ENCODE peak calls at places on chromosome 13, in five cellular contexts. D is Peyer's patch, H is astrocyte of the cerebellum, T is GM13977, X is HFF-Myc. E is an unnamed sample.

GRCh38 chr13:53068841-53069520 is 40.4 kb downstream of the OLFM4 start:
- DNase-seq in D (no peak), H (no peak), T (no peak), X (no peak), E (no peak)

GRCh38 chr13:33793726-33794125 is 24.2 kb upstream of the RFC3 start:
- DNase-seq in D (no peak), H (no peak), T (no peak), X (no peak), E (no peak)

GRCh38 chr13:80284290-80284689 is 56.6 kb downstream of the SPRY2 start:
- DNase-seq in D (no peak), H (no peak), T (no peak), X (no peak), E (no peak)

GRCh38 chr13:49303533-49304252 is 56.0 kb downstream of the CDADC1 start:
- DNase-seq in D (no peak), H (no peak), T (no peak), X (no peak), E (no peak)

GRCh38 chr13:73325351-73326214 is 266.8 kb downstream of the KLF5 start:
- DNase-seq in D (no peak), H (no peak), T (no peak), X (no peak), E (no peak)

GRCh38 chr13:99903140-99903539 is 68.4 kb downstream of the ZIC5 start:
- DNase-seq in D (no peak), H (no peak), T (no peak), X (no peak), E (no peak)

GRCh38 chr13:85990397-85990796 is 191.2 kb upstream of the SLITRK6 start:
- DNase-seq in D (no peak), H (no peak), T (no peak), X (no peak), E (no peak)

GRCh38 chr13:105763851-105764250 is 771.6 kb downstream of the EFNB2 start:
- DNase-seq in D (no peak), H (no peak), T (no peak), X (no peak), E (no peak)

GRCh38 chr13:112055032-112055416 is 11.9 kb upstream of the SOX1 start:
- DNase-seq in D (peak), H (no peak), T (no peak), X (no peak), E (no peak)

GRCh38 chr13:49690133-49690989 is 925 bp downstream of the EBPL start:
- DNase-seq in D (no peak), H (no peak), T (peak), X (peak), E (no peak)

GRCh38 chr13:57633141-57633949 is 1.8 kb downstream of the PCDH17 start:
- DNase-seq in D (no peak), H (no peak), T (no peak), X (no peak), E (no peak)
- TF ChIP-seq CTCF in D (no peak), H (peak), T (no peak), X (peak), E (no peak)

DNA sequence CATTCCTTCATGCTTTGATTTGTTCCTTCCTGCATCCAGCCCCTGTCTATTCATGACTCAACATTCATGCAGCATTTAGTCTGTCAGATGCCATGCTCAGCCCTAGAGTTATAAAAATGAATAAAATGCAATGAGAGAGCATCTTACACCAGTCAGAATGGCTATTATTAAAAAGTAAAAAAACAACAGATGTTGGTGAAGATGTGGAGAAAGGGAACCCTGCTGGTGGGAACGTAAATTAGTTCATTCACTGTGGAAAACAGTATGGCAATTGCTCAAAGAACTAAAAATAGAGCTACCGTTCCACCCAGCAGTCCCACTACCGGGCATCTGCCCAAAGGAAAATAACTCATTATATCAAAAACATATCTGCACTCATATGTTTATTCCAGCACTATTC is 70.0 kb upstream of the GTF3A start:
- DNase-seq in D (no peak), H (no peak), T (no peak), X (no peak), E (no peak)
- TF ChIP-seq CTCF in D (no peak), H (no peak), T (no peak), X (no peak), E (no peak)

DNA sequence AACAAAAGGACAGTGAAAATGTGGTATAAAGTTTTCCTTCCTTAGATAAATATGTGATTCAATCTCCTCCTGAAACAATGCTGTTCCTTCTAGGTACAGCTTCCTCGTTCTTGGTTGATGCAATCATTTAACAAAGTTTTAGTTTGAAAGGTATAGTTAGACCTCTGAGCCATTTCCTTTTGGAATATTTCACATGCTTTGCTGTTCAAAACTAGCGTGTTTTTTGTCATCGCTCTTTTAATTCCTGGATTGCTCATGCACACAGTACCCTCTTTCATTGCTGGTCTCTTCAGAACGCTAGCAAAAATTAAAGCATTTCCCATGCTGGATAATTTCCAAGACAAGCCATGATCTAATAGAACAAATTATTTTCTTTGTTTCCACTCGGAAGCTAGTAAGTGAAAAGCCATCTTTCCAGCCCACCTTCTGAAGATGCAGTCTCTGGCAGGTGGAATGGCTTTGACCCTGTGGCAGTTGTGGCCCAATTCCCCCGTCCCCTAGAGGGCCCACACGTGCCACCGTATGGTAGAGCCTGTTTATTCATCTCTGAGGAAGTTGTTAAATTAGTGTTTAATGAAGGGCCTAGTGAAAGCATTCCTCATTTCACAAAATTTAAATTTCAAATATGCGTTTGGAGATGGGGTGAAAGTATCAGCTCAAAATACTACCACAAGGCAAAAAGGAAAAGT is 1040.6 kb upstream of the SLC10A2 start:
- DNase-seq in D (no peak), H (no peak), T (no peak), X (no peak), E (no peak)
- TF ChIP-seq CTCF in D (no peak), H (no peak), T (no peak), X (no peak), E (no peak)

GRCh38 chr13:51849145-51850101 is 4.4 kb upstream of the TMEM272 start:
- DNase-seq in D (no peak), H (no peak), T (peak), X (no peak), E (no peak)
- TF ChIP-seq CTCF in D (no peak), H (peak), T (peak), X (peak), E (peak)

GRCh38 chr13:98481511-98481951 is 95.4 kb downstream of the STK24 start:
- DNase-seq in D (no peak), H (no peak), T (no peak), X (no peak), E (no peak)

GRCh38 chr13:98483636-98484288 is 93.1 kb downstream of the STK24 start:
- DNase-seq in D (peak), H (no peak), T (no peak), X (no peak), E (no peak)

GRCh38 chr13:98480915-98481510 is 95.9 kb downstream of the STK24 start:
- DNase-seq in D (no peak), H (no peak), T (peak), X (no peak), E (peak)

GRCh38 chr13:98484289-98485219 is 92.4 kb downstream of the STK24 start:
- DNase-seq in D (peak), H (peak), T (peak), X (no peak), E (no peak)

GRCh38 chr13:98482476-98483444 is 94.1 kb downstream of the STK24 start:
- DNase-seq in D (peak), H (peak), T (peak), X (no peak), E (no peak)
- TF ChIP-seq CTCF in D (no peak), H (peak), T (peak), X (no peak), E (peak)

GRCh38 chr13:42883771-42884170 is 102.4 kb downstream of the FAM216B start:
- DNase-seq in D (no peak), H (no peak), T (no peak), X (peak), E (no peak)
- TF ChIP-seq CTCF in D (no peak), H (peak), T (peak), X (peak), E (no peak)

GRCh38 chr13:34942732-34943674 is 933 bp downstream of the NBEA start:
- DNase-seq in D (peak), H (no peak), T (peak), X (no peak), E (no peak)

GRCh38 chr13:34941835-34942731 is at the start of gene NBEA:
- DNase-seq in D (peak), H (no peak), T (peak), X (peak), E (peak)

GRCh38 chr13:34943675-34944634 is 1.9 kb downstream of the NBEA start:
- DNase-seq in D (no peak), H (no peak), T (peak), X (no peak), E (peak)

GRCh38 chr13:34939771-34940170 is 2.3 kb upstream of the NBEA start:
- DNase-seq in D (no peak), H (no peak), T (no peak), X (no peak), E (no peak)

GRCh38 chr13:34941436-34941834 is 635 bp upstream of the NBEA start:
- DNase-seq in D (no peak), H (no peak), T (no peak), X (no peak), E (no peak)
- TF ChIP-seq CTCF in D (no peak), H (no peak), T (no peak), X (no peak), E (no peak)

DNA sequence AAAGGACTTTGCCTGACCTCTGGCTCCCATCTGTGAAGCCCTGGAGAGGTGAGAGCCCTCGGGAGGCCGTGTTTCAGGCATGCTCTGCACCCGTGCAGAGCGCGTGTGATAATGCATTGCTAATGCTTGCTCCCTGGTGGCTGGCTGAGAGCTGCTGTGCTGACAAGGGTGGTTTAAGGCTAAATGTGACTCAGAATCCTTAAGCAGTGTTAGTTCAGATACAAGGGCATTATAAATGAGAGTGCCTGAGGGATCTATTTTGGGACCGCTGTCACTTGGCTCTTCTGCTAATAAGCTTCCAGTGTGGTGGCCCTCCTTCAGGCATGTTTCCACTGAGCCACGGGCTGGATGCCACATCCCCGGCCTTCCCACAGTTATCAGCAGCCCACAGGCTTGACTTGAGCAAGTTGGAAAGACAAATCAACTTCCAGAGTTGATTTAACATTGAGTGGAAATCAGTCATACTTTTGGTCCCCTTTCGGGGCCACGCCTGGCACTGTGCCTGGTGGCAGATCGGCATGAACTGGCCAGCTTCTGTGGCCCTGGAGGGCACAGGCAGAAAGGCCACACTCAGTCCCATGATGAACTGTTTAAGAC is 17.0 kb downstream of the ALOX5AP start:
- DNase-seq in D (no peak), H (no peak), T (no peak), X (no peak), E (no peak)
- TF ChIP-seq CTCF in D (no peak), H (no peak), T (no peak), X (no peak), E (no peak)

GRCh38 chr13:21504379-21504778 is 45.3 kb upstream of the ZDHHC20 start:
- DNase-seq in D (no peak), H (no peak), T (no peak), X (no peak), E (no peak)

GRCh38 chr13:21501709-21502108 is 42.6 kb upstream of the ZDHHC20 start:
- DNase-seq in D (no peak), H (no peak), T (no peak), X (no peak), E (no peak)
- TF ChIP-seq CTCF in D (no peak), H (peak), T (peak), X (no peak), E (no peak)

DNA sequence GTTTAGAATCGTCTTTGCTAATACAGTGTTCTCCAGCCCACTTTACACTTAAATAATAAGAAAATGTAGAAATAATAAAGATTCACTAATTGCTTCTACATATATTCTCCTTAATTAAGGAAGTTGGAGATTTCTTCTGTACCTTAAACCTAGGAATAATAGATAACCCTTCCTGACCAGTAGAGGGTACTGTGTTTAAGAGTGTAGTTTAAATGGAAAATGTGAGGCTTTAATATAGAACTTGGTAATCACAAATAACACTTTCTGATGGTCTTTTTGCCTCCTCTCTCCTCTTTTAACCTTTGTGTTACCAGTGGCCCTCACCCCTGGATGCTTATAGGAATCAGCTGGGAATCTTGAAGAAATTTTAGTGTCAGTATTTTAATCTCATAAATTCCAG is 20.7 kb downstream of the POMP start:
- DNase-seq in D (no peak), H (no peak), T (no peak), X (no peak), E (no peak)
- TF ChIP-seq CTCF in D (peak), H (no peak), T (peak), X (peak), E (no peak)

E was measured in GM12864.